ENCODE peak calls at places on chromosomes 4 and X, in five cellular contexts. One of them, this sample, is unnamed.

GRCh38 chrX:140507223-140507981 is 2.5 kb upstream of the SOX3 start:
- DNase-seq in mesenchymal stem cell: no peak
- DNase-seq in H9: peak; percentile 28
- DNase-seq in endothelial cell: no peak
- DNase-seq in GM13976: peak; percentile 13
- DNase-seq in this sample: no peak

GRCh38 chr4:38765391-38765790 is 17.4 kb downstream of the TLR10 start:
- DNase-seq in mesenchymal stem cell: peak; percentile 62
- DNase-seq in H9: no peak
- DNase-seq in endothelial cell: no peak
- DNase-seq in GM13976: no peak
- DNase-seq in this sample: no peak

GRCh38 chr4:143455211-143455610 is 58.3 kb upstream of the SMARCA5 start:
- DNase-seq in mesenchymal stem cell: no peak
- DNase-seq in H9: no peak
- DNase-seq in endothelial cell: no peak
- DNase-seq in GM13976: no peak
- DNase-seq in this sample: no peak

GRCh38 chr4:168097161-168097560 is 4.8 kb downstream of the ANXA10 start:
- DNase-seq in mesenchymal stem cell: no peak
- DNase-seq in H9: no peak
- DNase-seq in endothelial cell: no peak
- DNase-seq in GM13976: no peak
- DNase-seq in this sample: no peak

GRCh38 chr4:128528793-128529553 is 241.4 kb upstream of the PGRMC2 start:
- DNase-seq in mesenchymal stem cell: peak; percentile 94
- DNase-seq in H9: peak; percentile 64
- DNase-seq in endothelial cell: no peak
- DNase-seq in GM13976: no peak
- DNase-seq in this sample: no peak

GRCh38 chr4:77593993-77594392 is 11.6 kb upstream of the CXCL13 start:
- DNase-seq in mesenchymal stem cell: no peak
- DNase-seq in H9: no peak
- DNase-seq in endothelial cell: no peak
- DNase-seq in GM13976: no peak
- DNase-seq in this sample: no peak

GRCh38 chr4:37837446-37837845 is 11.0 kb downstream of the PGM2 start:
- DNase-seq in mesenchymal stem cell: peak; percentile 22
- DNase-seq in H9: no peak
- DNase-seq in endothelial cell: no peak
- DNase-seq in GM13976: no peak
- DNase-seq in this sample: no peak

GRCh38 chr4:28730304-28730703 is 1869.7 kb downstream of the STIM2 start:
- DNase-seq in mesenchymal stem cell: no peak
- DNase-seq in H9: no peak
- DNase-seq in endothelial cell: no peak
- DNase-seq in GM13976: no peak
- DNase-seq in this sample: no peak

GRCh38 chrX:121308276-121308805 is 260.9 kb downstream of the GLUD2 start:
- DNase-seq in mesenchymal stem cell: no peak
- DNase-seq in H9: peak; percentile 35
- DNase-seq in endothelial cell: peak; percentile 6
- DNase-seq in GM13976: peak; percentile 22
- DNase-seq in this sample: no peak

GRCh38 chrX:133786382-133786781 is 199.0 kb downstream of the GPC3 start:
- DNase-seq in mesenchymal stem cell: no peak
- DNase-seq in H9: no peak
- DNase-seq in endothelial cell: no peak
- DNase-seq in GM13976: no peak
- DNase-seq in this sample: no peak